ENCODE peak calls at places on chromosomes 3 and 15, in seven cellular contexts. L is adrenal gland, H is sigmoid colon, K is H54, O is suprapubic skin, V is uterus, P is GM12878. M is an unnamed sample.

GRCh38 chr3:14266361-14266760 is 87.7 kb downstream of the LSM3 start:
- DNase-seq in L (no peak), H (no peak), K (no peak), O (no peak), V (peak; percentile 84), P (no peak), M (no peak)

GRCh38 chr15:72358532-72359180 is 17.2 kb downstream of the HEXA start:
- DNase-seq in L (peak; percentile 67), H (peak; percentile 74), K (no peak), O (peak; percentile 84), V (peak; percentile 31), P (no peak), M (no peak)

GRCh38 chr3:127645371-127646015 is 16.5 kb downstream of the PODXL2 start:
- DNase-seq in L (no peak), H (no peak), K (no peak), O (no peak), V (no peak), P (no peak), M (no peak)

GRCh38 chr3:32176989-32177701 is 61.3 kb upstream of the CMTM8 start:
- DNase-seq in L (peak; percentile 53), H (no peak), K (peak; percentile 11), O (no peak), V (no peak), P (peak; percentile 15), M (peak; percentile 86)

GRCh38 chr3:141476033-141476432 is 10.8 kb upstream of the RASA2 start:
- DNase-seq in L (no peak), H (no peak), K (no peak), O (no peak), V (no peak), P (no peak), M (no peak)

GRCh38 chr3:133742351-133743091 is 3.7 kb upstream of the TF start:
- DNase-seq in L (no peak), H (no peak), K (no peak), O (no peak), V (no peak), P (peak; percentile 7), M (peak; percentile 3)

GRCh38 chr15:95470529-95470928 is 860.0 kb upstream of the NR2F2 start:
- DNase-seq in L (no peak), H (no peak), K (no peak), O (no peak), V (no peak), P (no peak), M (no peak)

GRCh38 chr3:112122870-112123269 is 10.2 kb downstream of the GCSAM start:
- DNase-seq in L (no peak), H (no peak), K (no peak), O (no peak), V (no peak), P (no peak), M (no peak)

GRCh38 chr3:120506828-120507774 is 56.3 kb upstream of the FSTL1 start:
- DNase-seq in L (peak; percentile 18), H (peak; percentile 68), K (no peak), O (no peak), V (peak; percentile 33), P (no peak), M (peak; percentile 13)

GRCh38 chr15:55823191-55823670 is 80.3 kb upstream of the PRTG start:
- DNase-seq in L (no peak), H (no peak), K (no peak), O (no peak), V (no peak), P (no peak), M (no peak)

GRCh38 chr3:18223591-18224338 is 201.4 kb downstream of the SATB1 start:
- DNase-seq in L (no peak), H (no peak), K (no peak), O (no peak), V (no peak), P (peak; percentile 55), M (no peak)

GRCh38 chr3:171776839-171777607 is 33.3 kb downstream of the PLD1 start:
- DNase-seq in L (no peak), H (no peak), K (no peak), O (no peak), V (no peak), P (no peak), M (no peak)

GRCh38 chr3:171640520-171641412 is 169.5 kb downstream of the PLD1 start:
- DNase-seq in L (peak; percentile 43), H (no peak), K (no peak), O (no peak), V (no peak), P (no peak), M (no peak)

GRCh38 chr3:58588030-58588614 is 10.9 kb upstream of the FAM107A start:
- DNase-seq in L (no peak), H (no peak), K (peak; percentile 35), O (no peak), V (no peak), P (no peak), M (no peak)

GRCh38 chr3:68876112-68876713 is 56.1 kb downstream of the TAFA4 start:
- DNase-seq in L (no peak), H (no peak), K (no peak), O (no peak), V (no peak), P (peak; percentile 17), M (peak; percentile 45)

GRCh38 chr3:127678315-127678599 is 5.5 kb downstream of the ABTB1 start:
- DNase-seq in L (peak; percentile 4), H (no peak), K (no peak), O (no peak), V (no peak), P (no peak), M (no peak)

GRCh38 chr3:149618151-149619123 is 39.4 kb downstream of the WWTR1 start:
- DNase-seq in L (peak; percentile 39), H (no peak), K (no peak), O (no peak), V (no peak), P (no peak), M (no peak)

GRCh38 chr15:84734794-84735479 is 13.5 kb upstream of the ZNF592 start:
- DNase-seq in L (peak; percentile 80), H (peak; percentile 70), K (peak; percentile 33), O (no peak), V (no peak), P (peak; percentile 94), M (peak; percentile 85)

GRCh38 chr3:141789281-141789680 is 26.1 kb downstream of the GRK7 start:
- DNase-seq in L (no peak), H (no peak), K (peak; percentile 32), O (peak; percentile 44), V (no peak), P (no peak), M (peak; percentile 10)

GRCh38 chr15:63357657-63358161 is 23.9 kb downstream of the CA12 start:
- DNase-seq in L (no peak), H (peak; percentile 7), K (no peak), O (no peak), V (no peak), P (no peak), M (no peak)

GRCh38 chr15:72445426-72445825 is 28.7 kb upstream of the ARIH1 start:
- DNase-seq in L (no peak), H (no peak), K (no peak), O (no peak), V (no peak), P (no peak), M (no peak)

GRCh38 chr15:37981781-37982180 is 47.3 kb downstream of the TMCO5A start:
- DNase-seq in L (no peak), H (no peak), K (no peak), O (no peak), V (no peak), P (no peak), M (peak; percentile 39)

GRCh38 chr3:177672252-177672911 is 475.1 kb upstream of the TBL1XR1 start:
- DNase-seq in L (no peak), H (no peak), K (no peak), O (no peak), V (no peak), P (no peak), M (no peak)

GRCh38 chr3:42780892-42781700 is 8.0 kb upstream of the CCDC13 start:
- DNase-seq in L (no peak), H (no peak), K (peak; percentile 50), O (no peak), V (no peak), P (peak; percentile 39), M (peak; percentile 54)

GRCh38 chr3:134640872-134641470 is 9.9 kb downstream of the KY start:
- DNase-seq in L (no peak), H (no peak), K (no peak), O (peak; percentile 31), V (no peak), P (no peak), M (peak; percentile 18)

GRCh38 chr3:126473292-126474168 is 2.2 kb downstream of the ZXDC start:
- DNase-seq in L (no peak), H (no peak), K (no peak), O (no peak), V (no peak), P (no peak), M (no peak)

GRCh38 chr3:126474498-126475410 is 937 bp downstream of the ZXDC start:
- DNase-seq in L (peak; percentile 71), H (peak; percentile 77), K (peak; percentile 40), O (no peak), V (peak; percentile 37), P (no peak), M (peak; percentile 16)

GRCh38 chr3:126476166-126476975 is 680 bp upstream of the ZXDC start:
- DNase-seq in L (peak; percentile 73), H (no peak), K (peak; percentile 68), O (peak; percentile 86), V (peak; percentile 76), P (no peak), M (peak; percentile 54)

GRCh38 chr3:126476976-126477330 is 1.3 kb upstream of the ZXDC start:
- DNase-seq in L (no peak), H (no peak), K (no peak), O (no peak), V (no peak), P (no peak), M (no peak)

GRCh38 chr3:126475411-126476114 is at the start of gene ZXDC:
- DNase-seq in L (peak; percentile 94), H (peak; percentile 97), K (peak; percentile 100), O (peak; percentile 95), V (peak; percentile 95), P (peak; percentile 70), M (peak; percentile 85)
- TF ChIP-seq POLR2A in L (peak; percentile 94), H (no peak), K (peak; percentile 92), O (peak; percentile 81), V (peak; percentile 78), P (peak; percentile 89), M (peak; percentile 63)

DNA sequence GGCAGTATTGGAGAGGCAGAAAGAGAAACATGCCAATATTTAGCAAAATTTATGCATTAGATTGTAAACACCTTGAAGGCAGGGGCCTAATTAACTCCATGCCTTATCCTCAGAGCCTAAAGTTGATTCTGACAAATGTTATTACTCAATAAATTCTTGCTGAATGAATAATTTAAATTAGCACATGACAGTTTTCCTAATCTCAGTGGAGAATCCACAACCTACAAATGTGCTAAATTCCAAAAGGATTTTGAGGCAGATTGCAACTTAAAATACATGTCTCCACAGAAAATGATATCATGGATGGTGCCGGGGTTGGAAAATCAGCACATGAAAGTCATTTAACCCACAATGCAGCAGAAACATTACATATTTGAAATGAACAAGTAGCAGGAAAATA is 41.1 kb upstream of the NANOGP8 start:
- DNase-seq in L (no peak), H (no peak), K (no peak), O (no peak), V (no peak), P (no peak), M (no peak)
- TF ChIP-seq POLR2A in L (no peak), H (no peak), K (no peak), O (no peak), V (no peak), P (no peak), M (no peak)

GRCh38 chr15:49423021-49423420 is at the start of gene FGF7:
- DNase-seq in L (no peak), H (peak; percentile 56), K (no peak), O (no peak), V (peak; percentile 26), P (no peak), M (no peak)
- TF ChIP-seq POLR2A in L (no peak), H (no peak), K (no peak), O (no peak), V (no peak), P (no peak), M (no peak)

GRCh38 chr3:146222204-146223046 is 28.5 kb downstream of the PLSCR4 start:
- DNase-seq in L (peak; percentile 24), H (no peak), K (no peak), O (no peak), V (no peak), P (no peak), M (peak; percentile 69)
- TF ChIP-seq POLR2A in L (no peak), H (no peak), K (no peak), O (no peak), V (no peak), P (no peak), M (no peak)

M was measured in HCT116.